ENCODE peak calls at places on chromosomes 7 and 10, in ten cellular contexts. D, I, T, J, M, X, O, G, Z and Q are unnamed samples.

GRCh38 chr10:129765664-129766550 is 198.2 kb downstream of the EBF3 start:
- DNase-seq in D (peak; percentile 54), I (peak; percentile 34), T (no peak), J (peak; percentile 20), M (no peak), X (no peak), O (no peak), G (no peak), Z (no peak), Q (peak; percentile 6)

GRCh38 chr10:5953676-5954075 is 23.7 kb downstream of the IL15RA start:
- DNase-seq in D (peak; percentile 31), I (no peak), T (peak; percentile 6), J (no peak), M (no peak), X (no peak), O (no peak), G (no peak), Z (no peak), Q (no peak)

GRCh38 chr10:72011468-72011867 is 47.3 kb downstream of the CHST3 start:
- DNase-seq in D (no peak), I (no peak), T (no peak), J (no peak), M (no peak), X (no peak), O (no peak), G (no peak), Z (no peak), Q (no peak)

GRCh38 chr7:94111009-94111408 is 106.9 kb upstream of the BET1 start:
- DNase-seq in D (no peak), I (no peak), T (no peak), J (no peak), M (no peak), X (no peak), O (no peak), G (no peak), Z (no peak), Q (no peak)

GRCh38 chr7:140923358-140924006 is 1.2 kb downstream of the BRAF start:
- DNase-seq in D (no peak), I (no peak), T (peak; percentile 19), J (no peak), M (peak; percentile 13), X (peak; percentile 42), O (peak; percentile 9), G (no peak), Z (no peak), Q (no peak)

GRCh38 chr7:55132890-55133551 is 114.2 kb downstream of the EGFR start:
- DNase-seq in D (no peak), I (no peak), T (no peak), J (peak; percentile 65), M (peak; percentile 91), X (no peak), O (peak; percentile 69), G (peak; percentile 75), Z (no peak), Q (peak; percentile 56)

GRCh38 chr7:78779788-78780187 is 673.7 kb downstream of the MAGI2 start:
- DNase-seq in D (no peak), I (no peak), T (no peak), J (no peak), M (no peak), X (no peak), O (no peak), G (no peak), Z (no peak), Q (no peak)

GRCh38 chr7:27187702-27188665 is 3.0 kb upstream of the HOXA11 start:
- DNase-seq in D (peak; percentile 74), I (peak; percentile 58), T (no peak), J (peak; percentile 20), M (no peak), X (no peak), O (no peak), G (no peak), Z (no peak), Q (peak; percentile 35)

GRCh38 chr10:49351669-49352068 is 44.2 kb downstream of the DRGX start:
- DNase-seq in D (peak; percentile 65), I (no peak), T (no peak), J (no peak), M (no peak), X (no peak), O (no peak), G (no peak), Z (no peak), Q (no peak)

GRCh38 chr10:114313139-114313538 is 74.1 kb downstream of the VWA2 start:
- DNase-seq in D (peak; percentile 50), I (no peak), T (no peak), J (no peak), M (no peak), X (no peak), O (no peak), G (no peak), Z (no peak), Q (no peak)

GRCh38 chr7:40847921-40848320 is 713.1 kb downstream of the SUGCT start:
- DNase-seq in D (no peak), I (no peak), T (no peak), J (no peak), M (no peak), X (no peak), O (no peak), G (no peak), Z (no peak), Q (no peak)

GRCh38 chr10:63503395-63503794 is 17.8 kb upstream of the REEP3 start:
- DNase-seq in D (no peak), I (no peak), T (no peak), J (no peak), M (no peak), X (no peak), O (no peak), G (no peak), Z (no peak), Q (no peak)

GRCh38 chr10:323651-324293 is 188.5 kb downstream of the ZMYND11 start:
- DNase-seq in D (peak; percentile 90), I (peak; percentile 87), T (peak; percentile 77), J (peak; percentile 53), M (peak; percentile 81), X (no peak), O (peak; percentile 63), G (peak; percentile 45), Z (peak; percentile 65), Q (peak; percentile 52)

GRCh38 chr10:98212204-98212603 is 55.8 kb downstream of the LOXL4 start:
- DNase-seq in D (no peak), I (no peak), T (no peak), J (no peak), M (no peak), X (no peak), O (no peak), G (no peak), Z (no peak), Q (no peak)

DNA sequence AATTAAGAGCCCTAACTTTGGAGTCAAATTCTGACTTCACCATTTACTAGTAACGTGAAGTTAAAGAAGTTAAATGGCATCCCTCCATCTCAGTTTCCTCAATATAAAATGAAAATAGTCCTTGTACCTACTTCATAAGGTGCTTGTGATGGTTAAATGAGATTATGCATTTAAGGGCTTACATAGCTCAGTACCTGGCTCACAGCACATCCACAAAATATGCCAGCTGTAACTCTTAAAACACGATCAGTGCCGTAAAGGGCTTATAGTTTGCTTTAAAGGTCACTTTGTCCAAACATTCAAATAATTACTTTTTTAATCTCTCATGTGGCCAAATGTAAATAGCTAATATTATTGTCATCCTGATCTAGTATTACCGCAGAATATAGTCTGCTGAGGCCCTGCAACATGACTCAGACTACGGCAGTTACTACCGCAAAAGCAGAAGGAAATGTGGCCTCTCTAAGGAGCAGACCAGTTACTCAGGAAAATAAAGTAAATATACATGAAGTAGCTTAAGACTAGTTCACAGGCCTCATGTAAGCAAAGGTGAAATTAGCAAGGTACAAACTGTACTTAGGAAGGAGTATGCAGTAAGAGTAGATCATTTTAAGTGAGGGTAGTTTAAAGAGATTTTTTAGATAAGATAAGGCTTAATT is 12.9 kb downstream of the CASP2 start:
- DNase-seq in D (no peak), I (no peak), T (no peak), J (no peak), M (no peak), X (no peak), O (no peak), G (no peak), Z (no peak), Q (no peak)
- TF ChIP-seq EP300 in D (no peak), I (peak; percentile 54), T (no peak), J (no peak), M (no peak), X (no peak), O (no peak), G (no peak), Z (no peak), Q (no peak)

GRCh38 chr7:20089431-20089830 is 127.8 kb downstream of the MACC1 start:
- DNase-seq in D (no peak), I (no peak), T (no peak), J (no peak), M (no peak), X (no peak), O (no peak), G (no peak), Z (no peak), Q (no peak)

GRCh38 chr7:20083781-20084180 is 133.4 kb downstream of the MACC1 start:
- DNase-seq in D (no peak), I (no peak), T (no peak), J (no peak), M (peak; percentile 1), X (no peak), O (no peak), G (no peak), Z (no peak), Q (no peak)

GRCh38 chr7:20085086-20085485 is 132.1 kb downstream of the MACC1 start:
- DNase-seq in D (no peak), I (no peak), T (no peak), J (no peak), M (no peak), X (no peak), O (no peak), G (no peak), Z (no peak), Q (no peak)
- TF ChIP-seq EP300 in D (no peak), I (no peak), T (no peak), J (no peak), M (no peak), X (no peak), O (peak; percentile 9), G (no peak), Z (no peak), Q (no peak)

GRCh38 chr7:131104611-131105293 is 222.9 kb upstream of the MKLN1 start:
- DNase-seq in D (no peak), I (no peak), T (no peak), J (no peak), M (no peak), X (no peak), O (no peak), G (no peak), Z (no peak), Q (no peak)
- TF ChIP-seq EP300 in D (no peak), I (no peak), T (no peak), J (no peak), M (no peak), X (no peak), O (no peak), G (no peak), Z (no peak), Q (no peak)

DNA sequence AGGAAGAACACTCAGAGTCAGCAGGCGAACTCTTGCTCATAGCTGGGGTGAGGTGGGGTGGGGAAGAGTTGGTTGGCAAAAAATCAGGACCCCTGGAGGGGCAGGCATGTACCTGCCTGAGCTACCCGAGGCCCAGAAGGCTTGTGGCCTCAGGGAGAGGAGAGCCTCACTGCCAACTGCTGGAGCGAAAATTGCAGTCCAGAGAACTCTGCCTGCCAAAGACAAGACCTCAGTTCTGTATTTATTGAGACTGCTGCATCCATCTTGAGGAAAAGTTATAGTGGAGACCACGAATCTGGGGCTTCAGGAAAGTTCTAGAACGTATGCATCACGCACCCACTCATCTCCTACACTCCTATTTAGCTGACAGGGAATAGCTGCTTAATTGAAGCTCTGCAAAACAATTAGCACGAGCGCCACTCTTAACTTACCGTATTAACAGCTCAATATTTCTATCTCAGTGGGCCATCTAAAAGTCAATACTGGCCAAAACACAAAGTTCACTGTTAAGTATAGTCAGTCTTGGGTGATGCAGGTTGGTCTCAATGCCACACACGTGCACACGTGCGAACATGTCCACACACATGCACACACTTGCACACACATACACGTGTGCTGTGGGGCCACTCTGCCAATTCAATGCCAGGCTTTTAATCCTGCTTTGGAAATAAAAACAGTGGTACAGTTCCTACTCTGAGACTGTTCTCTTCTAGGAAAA is 105.3 kb downstream of the GRB10 start:
- DNase-seq in D (no peak), I (no peak), T (no peak), J (no peak), M (no peak), X (no peak), O (no peak), G (peak; percentile 41), Z (no peak), Q (no peak)
- TF ChIP-seq EP300 in D (no peak), I (no peak), T (no peak), J (no peak), M (no peak), X (no peak), O (no peak), G (no peak), Z (no peak), Q (no peak)